ENCODE peak calls at places on chromosomes 13 and 19, in six cellular contexts. X, W, H, A, E and K are unnamed samples.

GRCh38 chr13:21354721-21355120 is 104.4 kb downstream of the ZDHHC20 start:
- DNase-seq in X (no peak), W (no peak), H (no peak), E (no peak), A (no peak), K (no peak)

GRCh38 chr19:43934055-43934984 is 762 bp downstream of the ZNF45 start:
- DNase-seq in E (no peak), X (no peak), H (peak; percentile 15), A (peak; percentile 16), W (no peak), K (peak; percentile 21)

GRCh38 chr19:16225279-16226183 is 27.8 kb downstream of the AP1M1 start:
- DNase-seq in E (no peak), H (peak; percentile 9), W (no peak), X (no peak), A (no peak), K (no peak)

GRCh38 chr19:6216996-6217751 is 62.6 kb downstream of the MLLT1 start:
- DNase-seq in A (peak; percentile 81), E (no peak), X (no peak), W (no peak), H (peak; percentile 93), K (no peak)

GRCh38 chr13:45527699-45528462 is 63.1 kb downstream of the COG3 start:
- DNase-seq in X (no peak), H (no peak), E (no peak), A (no peak), W (no peak), K (no peak)

GRCh38 chr19:44303976-44304568 is 753 bp downstream of the ZNF235 start:
- DNase-seq in E (no peak), X (no peak), H (peak; percentile 62), A (peak; percentile 20), W (no peak), K (no peak)

GRCh38 chr13:22801402-22802003 is 379.3 kb upstream of the SGCG start:
- DNase-seq in A (no peak), W (no peak), E (no peak), X (no peak), H (no peak), K (no peak)

GRCh38 chr13:79485014-79485441 is 4.1 kb downstream of the NDFIP2 start:
- DNase-seq in H (no peak), A (no peak), E (no peak), W (no peak), X (no peak), K (no peak)

GRCh38 chr19:2239173-2239572 is 2.5 kb downstream of the SF3A2 start:
- DNase-seq in X (no peak), E (no peak), W (no peak), H (no peak), A (no peak), K (no peak)

GRCh38 chr13:113157206-113157928 is 1.1 kb upstream of the PROZ start:
- DNase-seq in E (no peak), H (no peak), W (no peak), X (no peak), A (no peak), K (no peak)

GRCh38 chr13:113153810-113154748 is 4.4 kb upstream of the PROZ start:
- DNase-seq in E (no peak), X (peak; percentile 18), H (peak; percentile 93), W (peak; percentile 3), A (peak; percentile 76), K (peak; percentile 68)

GRCh38 chr13:113152894-113153809 is 5.3 kb upstream of the PROZ start:
- DNase-seq in X (no peak), A (peak; percentile 35), H (peak; percentile 65), E (no peak), W (no peak), K (peak; percentile 22)

GRCh38 chr13:113155982-113156655 is 2.3 kb upstream of the PROZ start:
- DNase-seq in H (no peak), A (no peak), X (no peak), E (no peak), W (no peak), K (no peak)

DNA sequence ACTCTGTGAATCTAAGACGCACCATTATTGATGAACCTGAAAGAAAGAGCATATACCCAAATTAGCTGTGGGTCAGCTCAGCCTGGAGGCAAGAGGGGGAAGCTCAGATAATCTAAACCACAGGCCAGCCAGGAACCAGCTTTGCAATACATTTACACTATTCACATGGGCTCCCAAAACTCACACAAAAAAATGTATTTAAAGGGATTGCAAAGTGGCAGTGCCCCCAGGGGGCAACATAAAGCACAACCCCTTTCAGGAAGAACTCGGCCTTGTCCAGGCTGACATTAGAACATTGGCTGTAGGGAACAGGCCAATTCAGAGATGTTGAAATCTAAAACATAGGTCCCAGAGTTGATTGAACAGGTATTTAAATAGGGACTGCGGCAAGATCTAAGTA is 3.2 kb upstream of the PROZ start:
- DNase-seq in X (no peak), E (no peak), W (no peak), H (no peak), A (no peak), K (peak; percentile 29)
- H3K27me3 ChIP-seq in X (no peaks in the 10 kb centered on the region), E (no peaks in the 10 kb centered on the region), W (no peaks in the 10 kb centered on the region), H (no peaks in the 10 kb centered on the region), A (no peaks in the 10 kb centered on the region), K (no peaks in the 10 kb centered on the region)

GRCh38 chr13:30051531-30052060 is 201.2 kb upstream of the UBL3 start:
- DNase-seq in A (no peak), X (no peak), W (no peak), E (no peak), H (no peak), K (no peak)
- TF ChIP-seq REST in A (no peak), X (no peak), W (no peak), E (no peak), H (no peak), K (no peak)

DNA sequence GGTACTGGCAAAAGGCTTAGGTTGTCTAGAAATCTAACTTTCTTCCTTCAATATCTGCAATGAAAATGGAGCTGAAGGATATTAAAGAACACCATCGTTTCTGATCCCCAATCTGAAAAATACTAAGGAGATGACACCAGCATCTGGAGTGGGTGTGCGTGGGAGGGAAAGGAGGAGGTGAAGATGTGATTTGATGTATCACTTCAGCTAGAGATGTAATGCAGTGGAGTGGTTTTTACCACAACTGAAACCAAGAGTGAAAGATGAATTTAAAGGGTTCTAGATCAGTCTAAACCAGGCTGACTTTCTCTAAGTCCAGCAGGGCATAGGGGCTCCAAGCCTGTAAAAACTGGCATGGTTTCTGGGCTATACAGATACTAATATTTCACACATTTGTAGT is 148.4 kb downstream of the AKAP11 start:
- DNase-seq in A (no peak), E (no peak), H (no peak), W (peak; percentile 68), X (no peak), K (no peak)
- TF ChIP-seq CTCF in A (no peak), E (no peak), H (no peak), W (no peak), X (no peak), K (no peak)

DNA sequence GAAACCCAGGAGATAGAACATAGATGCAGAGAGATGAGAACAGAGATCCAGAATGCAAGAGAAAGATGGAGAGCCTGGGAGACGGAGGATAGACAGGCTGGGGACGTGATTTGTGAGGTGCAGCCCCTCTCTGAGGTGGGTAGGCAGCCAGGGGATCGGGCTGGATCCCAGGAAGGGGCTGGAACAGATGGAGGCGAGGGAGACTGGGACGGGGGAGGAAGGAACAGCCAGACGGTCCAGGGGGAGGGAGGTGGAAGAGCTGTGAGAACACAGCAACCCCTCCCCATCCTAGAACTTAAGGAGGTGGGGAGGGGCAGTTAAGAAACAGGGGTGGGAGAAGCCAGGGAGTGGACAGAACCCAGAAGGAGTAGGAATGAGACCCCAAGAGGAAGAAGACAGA is 3.1 kb downstream of the SLC17A7 start:
- DNase-seq in W (no peak), E (no peak), X (no peak), H (no peak), A (no peak), K (no peak)
- H3K27me3 ChIP-seq in W (peaks cover 12% of the 10 kb centered on the region), E (peaks cover 9% of the 10 kb centered on the region), X (peaks cover 21% of the 10 kb centered on the region), H (peaks cover 81% of the 10 kb centered on the region), A (peaks cover 7% of the 10 kb centered on the region), K (peaks cover 59% of the 10 kb centered on the region)